ENCODE peak calls at places on chromosomes 7 and 10, in six cellular contexts. One of them, this sample, is unnamed.

GRCh38 chr7:130734525-130735272 is 692 bp upstream of the KLF14 start:
- DNase-seq in foreskin fibroblast: peak
- DNase-seq in GM10248: no peak
- DNase-seq in CD4-positive, alpha-beta T cell: no peak
- DNase-seq in pancreas: no peak
- DNase-seq in PC-9: no peak
- DNase-seq in this sample: no peak

GRCh38 chr7:43942997-43943701 is 16.9 kb downstream of the UBE2D4 start:
- DNase-seq in foreskin fibroblast: no peak
- DNase-seq in GM10248: no peak
- DNase-seq in CD4-positive, alpha-beta T cell: no peak
- DNase-seq in pancreas: peak
- DNase-seq in PC-9: peak
- DNase-seq in this sample: no peak

GRCh38 chr7:38179719-38180333 is 1.8 kb downstream of the STARD3NL start:
- DNase-seq in foreskin fibroblast: peak
- DNase-seq in GM10248: no peak
- DNase-seq in CD4-positive, alpha-beta T cell: no peak
- DNase-seq in pancreas: no peak
- DNase-seq in PC-9: no peak
- DNase-seq in this sample: no peak

GRCh38 chr7:50851451-50851850 is 68.8 kb upstream of the GRB10 start:
- DNase-seq in foreskin fibroblast: peak
- DNase-seq in GM10248: no peak
- DNase-seq in CD4-positive, alpha-beta T cell: no peak
- DNase-seq in pancreas: no peak
- DNase-seq in PC-9: no peak
- DNase-seq in this sample: no peak

GRCh38 chr7:134943785-134944400 is 42.4 kb upstream of the AGBL3 start:
- DNase-seq in foreskin fibroblast: peak
- DNase-seq in GM10248: peak
- DNase-seq in CD4-positive, alpha-beta T cell: no peak
- DNase-seq in pancreas: no peak
- DNase-seq in PC-9: no peak
- DNase-seq in this sample: no peak

GRCh38 chr10:48590945-48591344 is 13.9 kb downstream of the ARHGAP22 start:
- DNase-seq in foreskin fibroblast: no peak
- DNase-seq in GM10248: no peak
- DNase-seq in CD4-positive, alpha-beta T cell: no peak
- DNase-seq in pancreas: no peak
- DNase-seq in PC-9: no peak
- DNase-seq in this sample: no peak

GRCh38 chr10:30284860-30285594 is 64.1 kb downstream of the MTPAP start:
- DNase-seq in foreskin fibroblast: peak
- DNase-seq in GM10248: peak
- DNase-seq in CD4-positive, alpha-beta T cell: no peak
- DNase-seq in pancreas: no peak
- DNase-seq in PC-9: peak
- DNase-seq in this sample: no peak

GRCh38 chr10:33237736-33238624 is 96.5 kb downstream of the NRP1 start:
- DNase-seq in foreskin fibroblast: peak
- DNase-seq in GM10248: no peak
- DNase-seq in CD4-positive, alpha-beta T cell: no peak
- DNase-seq in pancreas: no peak
- DNase-seq in PC-9: peak
- DNase-seq in this sample: no peak

GRCh38 chr10:75143353-75143752 is 31.9 kb downstream of the SAMD8 start:
- DNase-seq in foreskin fibroblast: peak
- DNase-seq in GM10248: no peak
- DNase-seq in CD4-positive, alpha-beta T cell: no peak
- DNase-seq in pancreas: no peak
- DNase-seq in PC-9: no peak
- DNase-seq in this sample: no peak

GRCh38 chr7:64606385-64606784 is 43.5 kb upstream of the ZNF680 start:
- DNase-seq in foreskin fibroblast: no peak
- DNase-seq in GM10248: no peak
- DNase-seq in CD4-positive, alpha-beta T cell: no peak
- DNase-seq in pancreas: no peak
- DNase-seq in PC-9: no peak
- DNase-seq in this sample: no peak

GRCh38 chr7:158912406-158912805 is 56.0 kb downstream of the DYNC2I1 start:
- DNase-seq in foreskin fibroblast: no peak
- DNase-seq in GM10248: no peak
- DNase-seq in CD4-positive, alpha-beta T cell: no peak
- DNase-seq in pancreas: no peak
- DNase-seq in PC-9: no peak
- DNase-seq in this sample: no peak

GRCh38 chr10:132110091-132110490 is 44.3 kb downstream of the JAKMIP3 start:
- DNase-seq in foreskin fibroblast: no peak
- DNase-seq in GM10248: no peak
- DNase-seq in CD4-positive, alpha-beta T cell: no peak
- DNase-seq in pancreas: no peak
- DNase-seq in PC-9: no peak
- DNase-seq in this sample: no peak

GRCh38 chr10:89151857-89152256 is 55.3 kb downstream of the CH25H start:
- DNase-seq in foreskin fibroblast: peak
- DNase-seq in GM10248: no peak
- DNase-seq in CD4-positive, alpha-beta T cell: no peak
- DNase-seq in pancreas: no peak
- DNase-seq in PC-9: no peak
- DNase-seq in this sample: no peak

GRCh38 chr7:94145602-94146001 is 141.4 kb upstream of the BET1 start:
- DNase-seq in foreskin fibroblast: peak
- DNase-seq in GM10248: no peak
- DNase-seq in CD4-positive, alpha-beta T cell: no peak
- DNase-seq in pancreas: no peak
- DNase-seq in PC-9: no peak
- DNase-seq in this sample: no peak

GRCh38 chr10:59865101-59865500 is 41.3 kb downstream of the CCDC6 start:
- DNase-seq in foreskin fibroblast: peak
- DNase-seq in GM10248: peak
- DNase-seq in CD4-positive, alpha-beta T cell: no peak
- DNase-seq in pancreas: no peak
- DNase-seq in PC-9: peak
- DNase-seq in this sample: no peak

GRCh38 chr7:158827411-158828342 is 1.6 kb downstream of the ESYT2 start:
- DNase-seq in foreskin fibroblast: peak
- DNase-seq in GM10248: peak
- DNase-seq in CD4-positive, alpha-beta T cell: no peak
- DNase-seq in pancreas: no peak
- DNase-seq in PC-9: peak
- DNase-seq in this sample: no peak

DNA sequence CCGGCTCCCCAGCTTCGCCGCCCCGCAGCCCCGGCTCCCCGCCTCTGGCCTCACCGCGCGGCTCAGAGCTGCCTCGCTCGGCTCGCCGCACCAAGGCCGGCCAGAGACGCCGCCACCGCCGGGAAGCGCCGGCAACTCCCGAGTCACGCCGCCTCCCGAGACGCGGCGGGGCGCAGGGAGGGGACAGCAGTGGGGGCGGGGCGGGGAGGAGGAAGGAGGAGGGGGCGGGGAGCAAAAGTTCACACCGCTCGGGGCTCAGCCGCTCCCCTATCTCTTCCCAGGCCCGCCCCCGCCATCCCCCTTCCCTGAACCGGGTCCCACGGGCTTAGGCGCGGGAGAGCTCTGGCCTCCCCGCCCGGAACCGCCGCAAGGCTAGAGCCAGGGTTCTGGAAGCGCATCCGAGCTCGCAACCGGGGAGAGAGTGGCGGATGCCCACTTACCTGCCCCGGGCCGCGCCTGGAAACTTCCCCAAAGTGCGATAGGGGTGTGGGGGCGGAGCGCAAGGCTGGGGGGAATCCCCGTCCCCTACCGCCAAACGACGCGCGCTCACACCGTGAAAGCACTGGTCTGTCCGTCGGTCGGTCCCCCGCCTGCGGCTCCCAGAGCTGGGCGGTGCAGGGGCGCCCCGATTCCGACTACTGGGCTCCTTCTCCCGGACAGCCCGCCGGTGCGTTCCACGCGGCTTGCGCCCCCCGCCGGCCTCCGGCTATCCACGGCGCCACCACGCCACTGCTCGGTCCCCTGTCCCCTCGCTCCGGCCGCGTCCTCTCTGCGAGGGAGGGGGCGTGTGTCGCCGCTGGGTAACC is 925 bp downstream of the CHST15 start:
- DNase-seq in foreskin fibroblast: peak
- DNase-seq in GM10248: peak
- DNase-seq in CD4-positive, alpha-beta T cell: no peak
- DNase-seq in pancreas: peak
- DNase-seq in PC-9: peak
- DNase-seq in this sample: peak
- TF ChIP-seq CTCF in foreskin fibroblast: no peak
- TF ChIP-seq CTCF in GM10248: no peak
- TF ChIP-seq CTCF in CD4-positive, alpha-beta T cell: no peak
- TF ChIP-seq CTCF in pancreas: no peak
- TF ChIP-seq CTCF in PC-9: no peak
- TF ChIP-seq CTCF in this sample: no peak

GRCh38 chr7:120981888-120982615 is 6.5 kb upstream of the CPED1 start:
- DNase-seq in foreskin fibroblast: peak
- DNase-seq in GM10248: no peak
- DNase-seq in CD4-positive, alpha-beta T cell: no peak
- DNase-seq in pancreas: no peak
- DNase-seq in PC-9: no peak
- DNase-seq in this sample: no peak
- TF ChIP-seq CTCF in foreskin fibroblast: no peak
- TF ChIP-seq CTCF in GM10248: no peak
- TF ChIP-seq CTCF in CD4-positive, alpha-beta T cell: no peak
- TF ChIP-seq CTCF in pancreas: no peak
- TF ChIP-seq CTCF in PC-9: no peak
- TF ChIP-seq CTCF in this sample: no peak

GRCh38 chr7:65839846-65840245 is 33.0 kb upstream of the VKORC1L1 start:
- DNase-seq in foreskin fibroblast: no peak
- DNase-seq in GM10248: no peak
- DNase-seq in CD4-positive, alpha-beta T cell: no peak
- DNase-seq in pancreas: no peak
- DNase-seq in PC-9: no peak
- DNase-seq in this sample: no peak

GRCh38 chr7:65846008-65846570 is 26.8 kb upstream of the VKORC1L1 start:
- DNase-seq in foreskin fibroblast: no peak
- DNase-seq in GM10248: no peak
- DNase-seq in CD4-positive, alpha-beta T cell: no peak
- DNase-seq in pancreas: peak
- DNase-seq in PC-9: no peak
- DNase-seq in this sample: no peak

GRCh38 chr7:65840446-65840845 is 32.4 kb upstream of the VKORC1L1 start:
- DNase-seq in foreskin fibroblast: no peak
- DNase-seq in GM10248: peak
- DNase-seq in CD4-positive, alpha-beta T cell: no peak
- DNase-seq in pancreas: peak
- DNase-seq in PC-9: no peak
- DNase-seq in this sample: peak
- TF ChIP-seq CTCF in foreskin fibroblast: no peak
- TF ChIP-seq CTCF in GM10248: peak
- TF ChIP-seq CTCF in CD4-positive, alpha-beta T cell: no peak
- TF ChIP-seq CTCF in pancreas: no peak
- TF ChIP-seq CTCF in PC-9: no peak
- TF ChIP-seq CTCF in this sample: peak

DNA sequence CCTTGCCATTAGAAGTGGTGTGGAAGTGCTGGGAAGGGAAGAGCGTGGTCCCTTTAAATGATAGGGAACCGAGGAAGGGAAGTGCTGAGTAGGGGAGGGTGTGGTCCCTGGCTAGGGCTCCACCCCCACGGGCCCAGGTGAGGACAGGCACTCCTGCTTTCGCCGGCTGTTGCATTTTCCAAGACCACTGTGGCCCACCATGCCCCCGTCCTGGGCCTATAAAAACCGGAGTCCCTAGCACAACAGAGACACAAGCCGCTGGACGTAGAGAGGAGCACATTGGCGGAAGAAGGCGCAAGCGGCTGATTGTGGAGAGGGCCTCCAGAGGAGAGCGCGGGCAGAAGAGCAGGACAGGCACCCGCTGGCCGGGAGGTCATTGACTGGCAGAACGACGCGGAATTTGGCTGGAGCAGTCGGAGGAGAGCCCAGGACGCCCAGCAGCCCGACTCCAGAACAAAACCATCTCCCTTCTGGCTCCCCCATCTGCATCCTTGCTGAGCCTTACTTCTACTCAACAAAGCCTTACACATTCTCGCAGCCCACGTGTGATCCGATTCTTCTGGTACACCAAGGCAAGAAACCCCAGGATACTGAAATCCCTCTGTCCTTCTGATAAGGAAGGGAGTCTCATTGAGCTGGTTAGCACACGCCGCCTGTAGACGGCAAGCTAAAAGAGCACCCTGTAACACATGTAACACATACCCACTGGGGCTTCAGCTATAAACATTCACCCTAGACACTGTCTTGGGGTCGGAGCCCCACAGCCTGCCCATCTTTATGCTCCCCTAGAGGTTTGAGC is 146.2 kb upstream of the LYZL1 start:
- DNase-seq in foreskin fibroblast: no peak
- DNase-seq in GM10248: no peak
- DNase-seq in CD4-positive, alpha-beta T cell: no peak
- DNase-seq in pancreas: no peak
- DNase-seq in PC-9: peak
- DNase-seq in this sample: no peak
- TF ChIP-seq CTCF in foreskin fibroblast: no peak
- TF ChIP-seq CTCF in GM10248: no peak
- TF ChIP-seq CTCF in CD4-positive, alpha-beta T cell: no peak
- TF ChIP-seq CTCF in pancreas: no peak
- TF ChIP-seq CTCF in PC-9: no peak
- TF ChIP-seq CTCF in this sample: no peak

GRCh38 chr10:28806481-28806880 is 129.2 kb downstream of the BAMBI start:
- DNase-seq in foreskin fibroblast: no peak
- DNase-seq in GM10248: no peak
- DNase-seq in CD4-positive, alpha-beta T cell: no peak
- DNase-seq in pancreas: no peak
- DNase-seq in PC-9: no peak
- DNase-seq in this sample: no peak
- TF ChIP-seq CTCF in foreskin fibroblast: no peak
- TF ChIP-seq CTCF in GM10248: no peak
- TF ChIP-seq CTCF in CD4-positive, alpha-beta T cell: no peak
- TF ChIP-seq CTCF in pancreas: no peak
- TF ChIP-seq CTCF in PC-9: no peak
- TF ChIP-seq CTCF in this sample: no peak